ENCODE peak calls at places on chromosomes 5 and 9, in four cellular contexts. N is A549, I is K562, F is HepG2. Q is an unnamed sample.

GRCh38 chr5:97797994-97798451 is 615.0 kb upstream of the RIOK2 start:
- DNase-seq in F (no peak), N (no peak), I (no peak), Q (no peak)

GRCh38 chr5:56190500-56190899 is 42.6 kb downstream of the ANKRD55 start:
- DNase-seq in I (no peak), N (no peak), F (no peak), Q (no peak)

GRCh38 chr9:133945314-133945975 is 46.7 kb downstream of the VAV2 start:
- DNase-seq in F (no peak), I (no peak), N (no peak), Q (peak; percentile 9)

GRCh38 chr5:168165221-168165965 is 126.1 kb upstream of the WWC1 start:
- DNase-seq in N (no peak), F (no peak), I (no peak), Q (peak; percentile 44)

GRCh38 chr9:98846081-98846480 is 38.6 kb downstream of the GALNT12 start:
- DNase-seq in N (no peak), I (no peak), F (no peak), Q (no peak)

GRCh38 chr5:107378218-107378899 is 292.4 kb downstream of the EFNA5 start:
- DNase-seq in N (peak; percentile 32), F (peak; percentile 23), I (no peak), Q (no peak)

GRCh38 chr9:128337972-128338371 is 2.4 kb upstream of the SLC27A4 start:
- DNase-seq in N (no peak), F (no peak), I (no peak), Q (no peak)

GRCh38 chr9:129458663-129459549 is 162.0 kb downstream of the C9orf50 start:
- DNase-seq in I (no peak), F (no peak), N (no peak), Q (no peak)

GRCh38 chr9:109910616-109911568 is 130.9 kb downstream of the PALM2AKAP2 start:
- DNase-seq in N (peak; percentile 64), I (no peak), F (no peak), Q (no peak)

GRCh38 chr5:10409504-10409903 is 32.2 kb upstream of the ROPN1L start:
- DNase-seq in I (no peak), F (no peak), N (no peak), Q (no peak)

GRCh38 chr5:68911840-68912690 is 181.7 kb upstream of the SLC30A5 start:
- DNase-seq in I (no peak), N (no peak), F (peak; percentile 6), Q (no peak)

GRCh38 chr5:104312481-104312880 is 749.9 kb upstream of the NUDT12 start:
- DNase-seq in N (no peak), I (no peak), F (no peak), Q (no peak)

GRCh38 chr5:180439911-180440769 is 54.0 kb upstream of the CNOT6 start:
- DNase-seq in F (no peak), N (no peak), I (no peak), Q (peak; percentile 58)

GRCh38 chr9:33782395-33783152 is 12.8 kb upstream of the PRSS3 start:
- DNase-seq in I (no peak), F (no peak), N (peak; percentile 37), Q (no peak)

GRCh38 chr5:102090770-102091169 is 205.3 kb downstream of the SLCO4C1 start:
- DNase-seq in N (peak; percentile 31), I (peak; percentile 14), F (peak; percentile 77), Q (peak; percentile 30)

GRCh38 chr5:134905246-134905996 is 490 bp downstream of the PCBD2 start:
- DNase-seq in N (peak; percentile 78), I (no peak), F (peak; percentile 65), Q (no peak)

GRCh38 chr9:136614372-136614922 is 48.3 kb upstream of the EGFL7 start:
- DNase-seq in I (peak; percentile 88), N (no peak), F (no peak), Q (no peak)

GRCh38 chr5:378301-378891 is 56.9 kb downstream of the AHRR start:
- DNase-seq in F (no peak), N (no peak), I (no peak), Q (no peak)

GRCh38 chr9:92406506-92406905 is 2.1 kb upstream of the OGN start:
- DNase-seq in N (no peak), I (no peak), F (no peak), Q (no peak)

GRCh38 chr9:110659891-110660541 is 8.6 kb upstream of the MUSK start:
- DNase-seq in N (no peak), I (no peak), F (no peak), Q (no peak)

GRCh38 chr5:80194470-80194869 is 61.4 kb downstream of the SERINC5 start:
- DNase-seq in I (no peak), F (no peak), N (no peak), Q (no peak)

GRCh38 chr5:94524841-94525697 is 93.3 kb downstream of the KIAA0825 start:
- DNase-seq in N (peak; percentile 53), I (peak; percentile 23), F (peak; percentile 47), Q (no peak)

GRCh38 chr5:14204785-14205321 is 61.7 kb downstream of the TRIO start:
- DNase-seq in F (peak; percentile 64), I (no peak), N (peak; percentile 90), Q (no peak)

GRCh38 chr9:132977626-132978450 is 656 bp upstream of the GFI1B start:
- DNase-seq in I (peak; percentile 80), N (peak; percentile 75), F (peak; percentile 76), Q (peak; percentile 86)

GRCh38 chr9:696332-697090 is 145.0 kb upstream of the DMRT1 start:
- DNase-seq in N (peak; percentile 47), I (no peak), F (peak; percentile 44), Q (no peak)

GRCh38 chr9:72596451-72597180 is 75.2 kb downstream of the TMC1 start:
- DNase-seq in N (no peak), I (no peak), F (no peak), Q (no peak)

GRCh38 chr9:2234371-2234893 is 219.3 kb downstream of the SMARCA2 start:
- DNase-seq in F (no peak), N (no peak), I (no peak), Q (no peak)

GRCh38 chr5:144032375-144032774 is 138.1 kb downstream of the YIPF5 start:
- DNase-seq in F (no peak), N (no peak), I (no peak), Q (no peak)

GRCh38 chr9:135295556-135296300 is 183.9 kb upstream of the PPP1R26 start:
- DNase-seq in I (no peak), F (no peak), N (no peak), Q (no peak)

GRCh38 chr9:135297716-135298075 is 181.9 kb upstream of the PPP1R26 start:
- DNase-seq in N (no peak), I (no peak), F (no peak), Q (no peak)

GRCh38 chr9:135296783-135297715 is 182.5 kb upstream of the PPP1R26 start:
- DNase-seq in I (no peak), F (no peak), N (no peak), Q (peak; percentile 13)

GRCh38 chr9:135291165-135291564 is 188.4 kb upstream of the PPP1R26 start:
- DNase-seq in I (no peak), F (no peak), N (no peak), Q (peak; percentile 10)

GRCh38 chr9:135294826-135295225 is 184.8 kb upstream of the PPP1R26 start:
- DNase-seq in I (no peak), N (peak; percentile 33), F (no peak), Q (peak; percentile 9)
- TF ChIP-seq HMGXB4 in I (no peak), N (no peak), F (no peak), Q (no peak)

GRCh38 chr9:38201844-38202243 is 132.8 kb upstream of the SHB start:
- DNase-seq in F (no peak), N (no peak), I (no peak), Q (no peak)
- TF ChIP-seq HMGXB4 in F (no peak), N (no peak), I (no peak), Q (no peak)

GRCh38 chr9:95433096-95433852 is 83.5 kb downstream of the PTCH1 start:
- DNase-seq in F (no peak), I (no peak), N (no peak), Q (no peak)
- TF ChIP-seq HMGXB4 in F (no peak), I (no peak), N (no peak), Q (no peak)

DNA sequence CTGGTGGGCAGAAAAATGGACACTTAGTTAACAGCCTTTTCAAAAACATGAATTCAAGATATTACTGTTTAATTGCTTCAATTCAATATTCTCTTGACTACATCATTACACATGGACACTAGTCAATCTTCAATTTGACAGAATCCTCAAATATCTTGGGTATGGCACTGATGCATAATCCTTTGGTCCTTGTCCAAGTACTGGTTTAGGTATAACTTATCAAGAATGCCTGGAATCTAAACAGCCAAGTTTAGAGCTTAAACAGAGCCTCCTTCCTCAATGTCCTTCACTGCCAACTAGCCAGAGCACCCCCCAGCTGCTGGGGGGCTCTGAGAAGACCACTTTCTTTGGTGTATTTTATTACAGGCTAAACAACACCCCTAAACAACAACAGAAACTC is 61.6 kb upstream of the ERCC6L2 start:
- DNase-seq in I (no peak), N (no peak), F (no peak), Q (no peak)
- TF ChIP-seq HMGXB4 in I (no peak), N (no peak), F (no peak), Q (no peak)

GRCh38 chr5:61866930-61867329 is 439.1 kb upstream of the KIF2A start:
- DNase-seq in F (no peak), I (peak; percentile 16), N (peak; percentile 23), Q (no peak)
- TF ChIP-seq HMGXB4 in F (no peak), I (no peak), N (no peak), Q (no peak)

GRCh38 chr9:126521089-126521488 is 92.6 kb upstream of the LMX1B start:
- DNase-seq in I (no peak), F (no peak), N (no peak), Q (no peak)
- TF ChIP-seq HMGXB4 in I (no peak), F (no peak), N (no peak), Q (no peak)

GRCh38 chr9:5631021-5631420 is 2.1 kb downstream of the RIC1 start:
- DNase-seq in F (peak; percentile 23), N (no peak), I (no peak), Q (no peak)
- TF ChIP-seq HMGXB4 in F (no peak), N (no peak), I (no peak), Q (no peak)